ENCODE peak calls at places on chromosomes 5 and 9, in seven cellular contexts. One of them, this sample, is unnamed.

GRCh38 chr9:136947955-136948510 is 3.0 kb downstream of the C8G start:
- DNase-seq in A549: peak
- DNase-seq in spleen: peak
- DNase-seq in tibial nerve: no peak
- DNase-seq in right lobe of liver: peak
- DNase-seq in gastrocnemius medialis: no peak
- DNase-seq in IMR-90: peak
- DNase-seq in this sample: no peak

GRCh38 chr9:6757988-6758417 is 230 bp downstream of the KDM4C start:
- DNase-seq in A549: no peak
- DNase-seq in spleen: no peak
- DNase-seq in tibial nerve: no peak
- DNase-seq in right lobe of liver: no peak
- DNase-seq in gastrocnemius medialis: no peak
- DNase-seq in IMR-90: no peak
- DNase-seq in this sample: no peak

GRCh38 chr5:144487207-144487606 is 316.5 kb downstream of the KCTD16 start:
- DNase-seq in A549: no peak
- DNase-seq in spleen: no peak
- DNase-seq in tibial nerve: no peak
- DNase-seq in right lobe of liver: no peak
- DNase-seq in gastrocnemius medialis: no peak
- DNase-seq in IMR-90: no peak
- DNase-seq in this sample: no peak

GRCh38 chr9:37503736-37504135 is 18.0 kb downstream of the POLR1E start:
- DNase-seq in A549: no peak
- DNase-seq in spleen: no peak
- DNase-seq in tibial nerve: no peak
- DNase-seq in right lobe of liver: no peak
- DNase-seq in gastrocnemius medialis: no peak
- DNase-seq in IMR-90: peak
- DNase-seq in this sample: no peak

GRCh38 chr5:123350744-123351143 is 72.5 kb downstream of the CEP120 start:
- DNase-seq in A549: no peak
- DNase-seq in spleen: no peak
- DNase-seq in tibial nerve: no peak
- DNase-seq in right lobe of liver: no peak
- DNase-seq in gastrocnemius medialis: no peak
- DNase-seq in IMR-90: peak
- DNase-seq in this sample: no peak

GRCh38 chr5:55897905-55898304 is 46.7 kb downstream of the IL31RA start:
- DNase-seq in A549: no peak
- DNase-seq in spleen: no peak
- DNase-seq in tibial nerve: no peak
- DNase-seq in right lobe of liver: no peak
- DNase-seq in gastrocnemius medialis: no peak
- DNase-seq in IMR-90: peak
- DNase-seq in this sample: peak

GRCh38 chr9:119282476-119283117 is 86.6 kb downstream of the BRINP1 start:
- DNase-seq in A549: no peak
- DNase-seq in spleen: no peak
- DNase-seq in tibial nerve: no peak
- DNase-seq in right lobe of liver: no peak
- DNase-seq in gastrocnemius medialis: no peak
- DNase-seq in IMR-90: no peak
- DNase-seq in this sample: no peak

GRCh38 chr5:43063731-43064171 is 23.6 kb upstream of the ANXA2R start:
- DNase-seq in A549: no peak
- DNase-seq in spleen: peak
- DNase-seq in tibial nerve: no peak
- DNase-seq in right lobe of liver: no peak
- DNase-seq in gastrocnemius medialis: no peak
- DNase-seq in IMR-90: no peak
- DNase-seq in this sample: no peak

GRCh38 chr5:40615586-40616193 is 64.0 kb upstream of the PTGER4 start:
- DNase-seq in A549: no peak
- DNase-seq in spleen: no peak
- DNase-seq in tibial nerve: no peak
- DNase-seq in right lobe of liver: no peak
- DNase-seq in gastrocnemius medialis: no peak
- DNase-seq in IMR-90: peak
- DNase-seq in this sample: no peak

GRCh38 chr5:10138385-10139057 is 111.2 kb downstream of the ATPSCKMT start:
- DNase-seq in A549: no peak
- DNase-seq in spleen: no peak
- DNase-seq in tibial nerve: no peak
- DNase-seq in right lobe of liver: no peak
- DNase-seq in gastrocnemius medialis: no peak
- DNase-seq in IMR-90: no peak
- DNase-seq in this sample: no peak

DNA sequence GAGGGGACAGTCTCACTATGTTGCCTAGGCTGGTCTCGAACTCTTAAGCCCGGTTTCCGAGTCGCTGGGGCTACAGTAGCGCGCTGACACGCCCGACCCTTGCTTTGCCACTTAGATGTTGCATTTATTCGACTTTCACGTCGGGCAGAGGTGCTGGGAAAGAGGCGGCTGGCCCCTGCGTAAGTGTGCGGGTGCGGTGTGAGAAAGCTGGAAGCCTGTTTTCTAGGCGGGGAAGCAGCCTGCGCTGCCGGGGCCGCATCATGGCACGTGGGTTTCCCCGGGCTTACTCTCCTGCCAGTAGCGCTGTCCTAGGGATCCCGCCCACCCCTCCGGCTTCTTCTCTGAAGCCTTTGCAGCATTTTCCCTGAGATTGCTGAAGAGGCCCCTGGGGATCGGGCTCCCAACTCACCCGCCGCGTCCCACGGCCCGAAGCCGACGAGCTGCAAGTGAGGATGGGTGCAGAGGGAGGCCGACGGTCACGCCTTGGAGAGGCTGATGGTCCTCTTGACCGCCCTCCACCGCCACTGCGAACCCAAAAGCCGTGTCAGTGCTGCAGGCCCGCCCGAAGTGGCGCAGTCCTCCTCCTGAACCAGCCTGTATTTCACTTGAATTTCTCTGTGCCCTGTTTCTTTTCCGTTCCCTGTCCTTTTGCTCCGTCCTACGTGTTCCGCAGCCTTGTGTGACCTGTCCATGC is 5.8 kb upstream of the TRIM41 start:
- DNase-seq in A549: peak
- DNase-seq in spleen: peak
- DNase-seq in tibial nerve: no peak
- DNase-seq in right lobe of liver: no peak
- DNase-seq in gastrocnemius medialis: no peak
- DNase-seq in IMR-90: peak
- DNase-seq in this sample: peak
- TF ChIP-seq CTCF in A549: no peak
- TF ChIP-seq CTCF in spleen: no peak
- TF ChIP-seq CTCF in tibial nerve: no peak
- TF ChIP-seq CTCF in right lobe of liver: no peak
- TF ChIP-seq CTCF in gastrocnemius medialis: no peak
- TF ChIP-seq CTCF in IMR-90: no peak
- TF ChIP-seq CTCF in this sample: no peak

GRCh38 chr9:81631213-81631745 is 58.1 kb downstream of the TLE1 start:
- DNase-seq in A549: no peak
- DNase-seq in spleen: no peak
- DNase-seq in tibial nerve: no peak
- DNase-seq in right lobe of liver: no peak
- DNase-seq in gastrocnemius medialis: no peak
- DNase-seq in IMR-90: no peak
- DNase-seq in this sample: no peak
- TF ChIP-seq POLR2A in A549: no peak
- TF ChIP-seq POLR2A in spleen: no peak
- TF ChIP-seq POLR2A in tibial nerve: no peak
- TF ChIP-seq POLR2A in right lobe of liver: no peak
- TF ChIP-seq POLR2A in gastrocnemius medialis: no peak
- TF ChIP-seq POLR2A in IMR-90: no peak
- TF ChIP-seq POLR2A in this sample: no peak

DNA sequence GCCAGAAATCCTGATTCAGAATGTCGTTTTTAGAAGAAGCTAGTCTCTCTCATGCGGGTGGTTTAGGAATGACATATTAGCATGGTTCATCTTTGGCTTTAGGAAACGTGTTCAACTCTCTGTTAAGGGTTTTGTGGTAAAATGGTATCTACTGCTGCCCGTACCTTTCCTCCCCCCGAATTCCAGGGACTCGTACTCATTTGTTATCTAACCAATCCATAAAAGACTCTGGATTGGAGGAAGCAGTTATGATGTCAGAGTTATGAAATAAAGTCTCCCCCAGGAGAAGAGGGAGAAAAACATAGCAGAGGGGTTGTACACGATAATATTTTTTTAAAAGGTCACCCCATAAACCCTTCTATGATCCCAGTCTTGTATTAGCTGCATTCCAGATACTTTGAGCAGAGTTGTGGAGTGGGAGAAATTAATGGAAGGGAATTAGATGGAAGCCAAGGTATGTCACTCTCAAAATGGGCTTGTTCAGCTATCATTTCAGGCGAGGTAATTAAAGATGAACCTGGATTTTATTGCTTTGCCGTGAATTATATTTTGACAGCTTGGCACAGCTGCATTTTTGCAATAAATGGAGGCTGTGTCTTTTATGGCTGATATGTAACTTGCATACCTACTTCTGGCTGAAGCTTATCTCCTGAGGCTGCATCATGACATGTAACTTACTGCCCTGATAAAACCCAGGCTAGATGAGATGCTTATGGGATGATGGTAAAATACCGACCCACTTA is 31.3 kb downstream of the RAI14 start:
- DNase-seq in A549: peak
- DNase-seq in spleen: no peak
- DNase-seq in tibial nerve: no peak
- DNase-seq in right lobe of liver: no peak
- DNase-seq in gastrocnemius medialis: no peak
- DNase-seq in IMR-90: peak
- DNase-seq in this sample: no peak
- H3K4me3 ChIP-seq in A549: peak
- H3K4me3 ChIP-seq in spleen: no peak
- H3K4me3 ChIP-seq in tibial nerve: no peak
- H3K4me3 ChIP-seq in right lobe of liver: peak
- H3K4me3 ChIP-seq in gastrocnemius medialis: no peak
- H3K4me3 ChIP-seq in IMR-90: no peak
- H3K4me3 ChIP-seq in this sample: peak

GRCh38 chr5:39369123-39369815 is 5.0 kb upstream of the C9 start:
- DNase-seq in A549: no peak
- DNase-seq in spleen: no peak
- DNase-seq in tibial nerve: no peak
- DNase-seq in right lobe of liver: peak
- DNase-seq in gastrocnemius medialis: no peak
- DNase-seq in IMR-90: no peak
- DNase-seq in this sample: no peak

GRCh38 chr5:39373797-39374196 is 9.5 kb upstream of the C9 start:
- DNase-seq in A549: no peak
- DNase-seq in spleen: no peak
- DNase-seq in tibial nerve: no peak
- DNase-seq in right lobe of liver: no peak
- DNase-seq in gastrocnemius medialis: no peak
- DNase-seq in IMR-90: no peak
- DNase-seq in this sample: no peak

GRCh38 chr5:39367711-39368110 is 3.4 kb upstream of the C9 start:
- DNase-seq in A549: no peak
- DNase-seq in spleen: no peak
- DNase-seq in tibial nerve: no peak
- DNase-seq in right lobe of liver: no peak
- DNase-seq in gastrocnemius medialis: no peak
- DNase-seq in IMR-90: no peak
- DNase-seq in this sample: no peak

GRCh38 chr5:39371367-39371635 is 7.0 kb upstream of the C9 start:
- DNase-seq in A549: no peak
- DNase-seq in spleen: no peak
- DNase-seq in tibial nerve: no peak
- DNase-seq in right lobe of liver: no peak
- DNase-seq in gastrocnemius medialis: no peak
- DNase-seq in IMR-90: no peak
- DNase-seq in this sample: no peak

GRCh38 chr5:39370555-39371366 is 6.5 kb upstream of the C9 start:
- DNase-seq in A549: no peak
- DNase-seq in spleen: no peak
- DNase-seq in tibial nerve: no peak
- DNase-seq in right lobe of liver: peak
- DNase-seq in gastrocnemius medialis: no peak
- DNase-seq in IMR-90: no peak
- DNase-seq in this sample: no peak
- TF ChIP-seq CTCF in A549: no peak
- TF ChIP-seq CTCF in spleen: no peak
- TF ChIP-seq CTCF in tibial nerve: no peak
- TF ChIP-seq CTCF in right lobe of liver: no peak
- TF ChIP-seq CTCF in gastrocnemius medialis: no peak
- TF ChIP-seq CTCF in IMR-90: no peak
- TF ChIP-seq CTCF in this sample: no peak

GRCh38 chr9:4985376-4986266 is 549 bp downstream of the JAK2 start:
- DNase-seq in A549: no peak
- DNase-seq in spleen: peak
- DNase-seq in tibial nerve: no peak
- DNase-seq in right lobe of liver: peak
- DNase-seq in gastrocnemius medialis: peak
- DNase-seq in IMR-90: peak
- DNase-seq in this sample: peak

GRCh38 chr9:4986291-4986690 is 1.2 kb downstream of the JAK2 start:
- DNase-seq in A549: no peak
- DNase-seq in spleen: no peak
- DNase-seq in tibial nerve: no peak
- DNase-seq in right lobe of liver: no peak
- DNase-seq in gastrocnemius medialis: no peak
- DNase-seq in IMR-90: peak
- DNase-seq in this sample: no peak

GRCh38 chr9:4983541-4984165 is 1.4 kb upstream of the JAK2 start:
- DNase-seq in A549: no peak
- DNase-seq in spleen: no peak
- DNase-seq in tibial nerve: no peak
- DNase-seq in right lobe of liver: no peak
- DNase-seq in gastrocnemius medialis: no peak
- DNase-seq in IMR-90: no peak
- DNase-seq in this sample: peak

GRCh38 chr9:4984171-4984570 is 901 bp upstream of the JAK2 start:
- DNase-seq in A549: peak
- DNase-seq in spleen: no peak
- DNase-seq in tibial nerve: no peak
- DNase-seq in right lobe of liver: no peak
- DNase-seq in gastrocnemius medialis: no peak
- DNase-seq in IMR-90: no peak
- DNase-seq in this sample: no peak

DNA sequence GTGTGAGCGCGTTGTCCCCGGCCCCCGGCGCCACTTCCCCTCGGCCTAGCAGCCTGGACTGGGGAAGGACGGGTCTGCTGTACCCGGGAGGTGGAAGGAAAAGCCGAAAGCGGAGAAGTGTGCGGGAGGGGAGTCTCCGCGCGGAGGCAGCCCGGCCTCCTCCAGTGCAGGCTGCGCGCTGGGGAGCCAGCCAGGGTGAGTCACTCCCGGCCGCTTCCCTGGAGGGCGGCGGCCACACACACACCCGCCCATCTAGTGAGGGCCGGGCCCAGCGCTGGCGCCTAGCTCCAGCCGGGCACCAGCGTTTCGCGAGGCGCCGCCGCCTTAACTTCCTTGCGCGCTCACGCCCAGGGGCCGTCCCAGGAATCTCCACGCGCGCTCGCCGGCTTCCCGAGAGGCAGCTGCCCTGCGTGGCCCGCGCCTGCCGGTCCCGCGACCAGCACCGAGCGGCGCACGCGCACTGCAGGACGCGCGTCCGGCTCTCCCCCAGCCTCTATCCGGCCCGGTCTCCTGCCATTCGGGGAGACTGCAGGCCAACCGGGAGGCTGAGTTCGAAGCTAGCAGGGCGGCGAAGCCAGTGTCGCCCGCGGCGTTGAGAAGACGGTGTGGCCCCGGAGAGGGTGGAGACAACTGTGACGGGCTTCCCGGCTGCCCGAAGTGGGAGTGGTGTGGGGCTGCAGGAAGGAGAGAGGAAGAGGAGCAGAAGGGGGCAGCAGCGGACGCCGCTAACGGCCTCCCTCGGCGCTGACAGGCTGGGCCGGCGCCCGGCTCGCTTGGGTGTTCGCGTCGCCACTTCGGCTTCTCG is at the start of gene JAK2:
- DNase-seq in A549: peak
- DNase-seq in spleen: peak
- DNase-seq in tibial nerve: peak
- DNase-seq in right lobe of liver: peak
- DNase-seq in gastrocnemius medialis: peak
- DNase-seq in IMR-90: peak
- DNase-seq in this sample: peak
- TF ChIP-seq POLR2A in A549: peak
- TF ChIP-seq POLR2A in spleen: peak
- TF ChIP-seq POLR2A in tibial nerve: peak
- TF ChIP-seq POLR2A in right lobe of liver: peak
- TF ChIP-seq POLR2A in gastrocnemius medialis: peak
- TF ChIP-seq POLR2A in IMR-90: peak
- TF ChIP-seq POLR2A in this sample: peak

This sample was measured in ovary.